ENCODE peak calls at places on chromosome 4, in six cellular contexts. D, E, A, Y, M and J are unnamed samples.

GRCh38 chr4:109298279-109299010 is 4.0 kb downstream of the COL25A1 start:
- DNase-seq in D (no peak), E (no peak), A (no peak), Y (no peak), M (no peak), J (no peak)

GRCh38 chr4:147157860-147158701 is 212.4 kb upstream of the TTC29 start:
- DNase-seq in D (peak), E (peak), A (no peak), Y (no peak), M (peak), J (no peak)

GRCh38 chr4:4418676-4419370 is 31.9 kb downstream of the NSG1 start:
- DNase-seq in D (no peak), E (no peak), A (peak), Y (no peak), M (no peak), J (no peak)

GRCh38 chr4:37765741-37766140 is 60.7 kb upstream of the PGM2 start:
- DNase-seq in D (no peak), E (no peak), A (no peak), Y (no peak), M (no peak), J (no peak)

GRCh38 chr4:167210166-167210565 is 24.1 kb downstream of the SPOCK3 start:
- DNase-seq in D (no peak), E (no peak), A (no peak), Y (no peak), M (no peak), J (no peak)

GRCh38 chr4:95957054-95957453 is 117.2 kb downstream of the PDHA2 start:
- DNase-seq in D (no peak), E (no peak), A (no peak), Y (no peak), M (no peak), J (no peak)

GRCh38 chr4:141169391-141169790 is 36.1 kb upstream of the RNF150 start:
- DNase-seq in D (no peak), E (no peak), A (no peak), Y (no peak), M (no peak), J (no peak)

GRCh38 chr4:1470816-1471442 is 64.7 kb upstream of the NKX1-1 start:
- DNase-seq in D (no peak), E (peak), A (peak), Y (no peak), M (no peak), J (no peak)

GRCh38 chr4:7985891-7986441 is 46.3 kb upstream of the AFAP1 start:
- DNase-seq in D (no peak), E (no peak), A (no peak), Y (no peak), M (no peak), J (no peak)

GRCh38 chr4:175536852-175537453 is 275.1 kb downstream of the GPM6A start:
- DNase-seq in D (peak), E (no peak), A (no peak), Y (no peak), M (no peak), J (peak)

GRCh38 chr4:18859468-18859867 is 837.9 kb upstream of the LCORL start:
- DNase-seq in D (no peak), E (no peak), A (no peak), Y (no peak), M (no peak), J (no peak)

GRCh38 chr4:35689866-35690265 is 554.4 kb downstream of the ARAP2 start:
- DNase-seq in D (no peak), E (no peak), A (no peak), Y (no peak), M (no peak), J (no peak)

GRCh38 chr4:185744946-185745345 is 67.0 kb downstream of the SORBS2 start:
- DNase-seq in D (no peak), E (no peak), A (no peak), Y (no peak), M (no peak), J (no peak)

GRCh38 chr4:67549123-67549522 is 3.8 kb upstream of the CENPC start:
- DNase-seq in D (no peak), E (no peak), A (no peak), Y (no peak), M (no peak), J (peak)

DNA sequence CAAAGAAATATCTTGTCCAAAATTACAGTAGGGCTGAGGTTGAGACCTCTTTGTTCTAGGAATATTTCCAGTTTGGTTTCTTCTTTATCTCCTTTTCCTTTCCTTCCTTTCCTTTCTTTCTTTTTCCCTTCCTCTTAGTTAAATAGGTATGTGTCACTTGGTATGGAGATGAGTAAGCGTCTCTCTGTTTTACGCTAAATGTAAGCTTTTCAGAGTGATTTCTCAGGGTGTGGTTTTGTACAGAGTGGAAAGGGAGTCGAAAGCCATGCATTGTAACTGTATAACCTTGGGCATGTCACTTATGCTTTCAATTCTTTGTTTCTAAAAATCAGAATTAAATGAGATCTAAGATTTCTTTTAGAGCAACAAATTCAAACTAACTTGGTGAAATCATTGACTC is 54.8 kb downstream of the TLL1 start:
- DNase-seq in D (no peak), E (no peak), A (no peak), Y (no peak), M (no peak), J (no peak)
- TF ChIP-seq POLR2A in D (no peak), E (no peak), A (no peak), Y (no peak), M (no peak), J (no peak)

DNA sequence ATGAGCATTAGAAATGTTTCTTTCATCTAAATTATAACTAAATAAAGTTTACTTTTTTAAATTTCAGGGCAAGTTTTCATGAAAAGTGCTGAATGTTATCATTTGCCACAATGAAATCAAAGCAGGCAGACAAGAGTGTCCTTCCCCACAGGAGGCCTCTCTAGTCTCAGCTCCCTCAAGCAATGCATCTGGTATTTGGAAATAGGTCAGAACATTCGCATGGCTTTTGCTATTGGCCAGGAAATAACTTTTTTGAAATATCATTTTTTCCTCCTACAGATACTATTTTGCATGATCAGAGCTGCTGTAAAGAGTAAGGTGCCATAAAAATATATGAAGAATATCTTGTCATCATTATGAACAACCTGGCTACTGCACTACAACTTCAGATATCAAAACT is 41.1 kb downstream of the MAD2L1 start:
- DNase-seq in D (no peak), E (no peak), A (no peak), Y (no peak), M (no peak), J (no peak)
- TF ChIP-seq POLR2A in D (no peak), E (no peak), A (no peak), Y (no peak), M (no peak), J (no peak)

DNA sequence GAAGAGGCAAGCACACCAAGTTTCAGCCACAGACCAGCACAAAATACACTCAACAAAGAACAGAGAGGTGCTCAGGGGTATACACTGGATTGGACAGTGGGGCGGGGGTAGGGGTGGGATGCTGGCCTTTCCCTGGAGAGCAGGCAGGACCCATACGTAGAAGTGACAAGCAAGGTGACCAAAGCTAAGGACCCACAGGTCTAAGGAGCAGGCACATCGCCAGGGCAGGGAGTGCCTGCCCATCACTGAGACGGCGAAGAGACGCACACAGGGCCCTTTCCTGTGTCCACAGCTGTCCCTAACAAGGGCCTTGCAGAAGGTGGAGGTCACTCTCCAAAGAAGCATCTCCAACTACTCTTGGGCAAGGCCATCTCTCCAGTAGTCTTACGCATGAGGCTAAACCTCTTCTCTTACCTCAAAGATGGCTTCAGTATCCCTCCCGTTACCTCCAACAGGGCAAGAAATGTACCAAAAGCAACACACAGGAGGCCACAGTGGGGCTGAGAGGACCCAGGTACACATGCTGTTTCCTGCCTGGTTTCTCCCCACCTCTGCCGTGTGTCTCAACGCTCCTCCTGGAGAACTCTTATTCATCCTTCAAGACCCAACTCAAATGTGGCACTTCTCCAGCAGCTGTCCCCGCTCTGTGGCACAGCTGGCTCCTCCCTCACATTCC is 6.5 kb downstream of the WDR1 start:
- DNase-seq in D (no peak), E (no peak), A (no peak), Y (no peak), M (no peak), J (no peak)
- TF ChIP-seq POLR2A in D (no peak), E (no peak), A (no peak), Y (no peak), M (no peak), J (no peak)

GRCh38 chr4:6673660-6674499 is 19.8 kb upstream of the S100P start:
- DNase-seq in D (peak), E (peak), A (peak), Y (peak), M (peak), J (peak)
- TF ChIP-seq POLR2A in D (peak), E (peak), A (peak), Y (peak), M (peak), J (peak)

GRCh38 chr4:89056292-89056952 is 563 bp downstream of the FAM13A start:
- DNase-seq in D (no peak), E (no peak), A (no peak), Y (peak), M (no peak), J (no peak)

GRCh38 chr4:89054627-89055026 is 2.4 kb downstream of the FAM13A start:
- DNase-seq in D (no peak), E (no peak), A (no peak), Y (no peak), M (no peak), J (peak)

GRCh38 chr4:89055157-89056080 is 1.6 kb downstream of the FAM13A start:
- DNase-seq in D (no peak), E (no peak), A (no peak), Y (no peak), M (no peak), J (peak)

DNA sequence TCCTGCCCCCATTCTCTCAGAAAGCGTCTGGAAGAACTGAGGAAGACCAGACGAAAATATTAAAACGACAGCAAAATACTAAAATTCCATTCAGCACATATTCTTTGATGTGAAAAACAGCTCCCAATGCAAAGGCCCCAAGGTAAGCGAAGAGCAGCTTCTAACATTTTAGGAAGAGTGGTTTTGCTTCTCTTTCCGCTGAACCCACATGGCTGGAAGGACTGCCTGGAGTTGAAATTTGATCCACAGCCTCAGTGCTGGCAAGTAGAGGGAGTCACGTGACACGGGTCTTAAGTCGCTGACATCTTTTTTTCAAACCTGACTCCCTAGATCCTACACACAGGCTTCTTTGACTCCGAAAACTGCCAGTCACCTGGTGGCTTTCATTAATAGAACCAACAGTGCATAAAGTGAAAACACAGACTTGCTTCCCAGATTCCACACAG is at the start of gene FAM13A:
- DNase-seq in D (peak), E (peak), A (peak), Y (peak), M (peak), J (peak)
- TF ChIP-seq POLR2A in D (peak), E (peak), A (no peak), Y (no peak), M (no peak), J (peak)

GRCh38 chr4:158849681-158850080 is 80.9 kb downstream of the FNIP2 start:
- DNase-seq in D (no peak), E (no peak), A (no peak), Y (no peak), M (no peak), J (no peak)

GRCh38 chr4:158854236-158854635 is 85.4 kb downstream of the FNIP2 start:
- DNase-seq in D (no peak), E (no peak), A (no peak), Y (no peak), M (no peak), J (no peak)

GRCh38 chr4:158847535-158847934 is 78.7 kb downstream of the FNIP2 start:
- DNase-seq in D (no peak), E (no peak), A (no peak), Y (no peak), M (no peak), J (no peak)

GRCh38 chr4:158850371-158850770 is 81.5 kb downstream of the FNIP2 start:
- DNase-seq in D (no peak), E (no peak), A (no peak), Y (no peak), M (no peak), J (no peak)

GRCh38 chr4:158850800-158851644 is 82.2 kb downstream of the FNIP2 start:
- DNase-seq in D (no peak), E (no peak), A (no peak), Y (no peak), M (no peak), J (peak)
- TF ChIP-seq POLR2A in D (no peak), E (no peak), A (no peak), Y (no peak), M (no peak), J (no peak)

GRCh38 chr4:52861879-52862604 is at the start of gene RASL11B:
- DNase-seq in D (peak), E (peak), A (peak), Y (peak), M (peak), J (peak)
- TF ChIP-seq POLR2A in D (peak), E (peak), A (no peak), Y (peak), M (peak), J (no peak)

DNA sequence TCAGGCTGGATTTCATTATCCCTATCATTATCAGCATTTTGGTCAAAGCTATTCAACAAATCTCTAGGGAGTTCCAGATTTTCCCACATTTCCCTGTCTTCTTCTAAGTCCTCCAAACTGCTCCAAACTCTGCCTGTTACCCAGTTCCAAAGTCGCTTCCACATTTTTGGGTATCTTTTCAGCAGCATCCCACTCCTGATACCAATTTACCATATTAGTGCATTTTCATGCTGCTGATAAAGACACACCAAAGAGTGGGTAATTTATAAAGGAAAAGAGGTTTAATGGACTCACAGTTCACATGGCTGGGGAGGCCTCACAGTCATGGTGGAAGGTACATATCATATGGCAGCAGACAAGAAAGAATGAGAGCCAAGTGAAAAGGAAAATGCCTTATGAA is 132.8 kb upstream of the SLC7A11 start:
- DNase-seq in D (no peak), E (no peak), A (no peak), Y (no peak), M (no peak), J (no peak)
- TF ChIP-seq POLR2A in D (no peak), E (no peak), A (no peak), Y (no peak), M (no peak), J (no peak)

GRCh38 chr4:153486281-153487151 is 20.4 kb downstream of the TMEM131L start:
- DNase-seq in D (peak), E (peak), A (no peak), Y (no peak), M (no peak), J (no peak)

GRCh38 chr4:153485860-153486259 is 19.7 kb downstream of the TMEM131L start:
- DNase-seq in D (no peak), E (no peak), A (no peak), Y (no peak), M (no peak), J (no peak)

GRCh38 chr4:153488719-153489384 is 22.7 kb downstream of the TMEM131L start:
- DNase-seq in D (no peak), E (no peak), A (no peak), Y (no peak), M (no peak), J (peak)

GRCh38 chr4:153489856-153490558 is 23.8 kb downstream of the TMEM131L start:
- DNase-seq in D (no peak), E (no peak), A (no peak), Y (no peak), M (no peak), J (no peak)

GRCh38 chr4:153488006-153488718 is 22.0 kb downstream of the TMEM131L start:
- DNase-seq in D (no peak), E (no peak), A (no peak), Y (no peak), M (peak), J (peak)
- TF ChIP-seq POLR2A in D (no peak), E (no peak), A (no peak), Y (no peak), M (no peak), J (no peak)